ENCODE peak calls at places on chromosome 7, in five cellular contexts. U is H9, M is neural progenitor cell, P is lung, S is foreskin keratinocyte. G is an unnamed sample.

GRCh38 chr7:39293424-39293823 is 272.8 kb upstream of the YAE1 start:
- DNase-seq in P (no peak), S (no peak), U (no peak), M (no peak), G (no peak)

GRCh38 chr7:50706469-50706937 is 76.2 kb downstream of the GRB10 start:
- DNase-seq in S (peak; percentile 61), U (no peak), P (no peak), M (no peak), G (no peak)

GRCh38 chr7:122702872-122703510 is at the start of gene RNF148:
- DNase-seq in M (no peak), U (no peak), P (no peak), S (no peak), G (no peak)

GRCh38 chr7:44693641-44694313 is 54.9 kb upstream of the ZMIZ2 start:
- DNase-seq in S (peak; percentile 50), P (no peak), U (no peak), M (no peak), G (peak; percentile 67)

GRCh38 chr7:133510326-133511055 is 257.6 kb downstream of the EXOC4 start:
- DNase-seq in U (no peak), P (no peak), M (no peak), S (no peak), G (no peak)

GRCh38 chr7:64046041-64046389 is 781 bp downstream of the ZNF727 start:
- DNase-seq in M (no peak), P (no peak), S (no peak), U (no peak), G (peak; percentile 15)

GRCh38 chr7:99324966-99325596 is 617 bp upstream of the ARPC1A start:
- DNase-seq in U (no peak), S (no peak), P (no peak), M (peak; percentile 32), G (no peak)

GRCh38 chr7:104816537-104816936 is 197.5 kb upstream of the KMT2E start:
- DNase-seq in P (no peak), U (no peak), S (no peak), M (no peak), G (no peak)

GRCh38 chr7:150586778-150587152 is 19.6 kb downstream of the GIMAP4 start:
- DNase-seq in M (no peak), S (no peak), U (no peak), P (peak; percentile 29), G (no peak)

GRCh38 chr7:128022631-128023532 is 8.4 kb downstream of the LRRC4 start:
- DNase-seq in M (no peak), S (peak; percentile 59), U (no peak), P (no peak), G (no peak)

GRCh38 chr7:145378197-145378596 is 542.3 kb upstream of the TPK1 start:
- DNase-seq in M (no peak), U (no peak), S (no peak), P (no peak), G (no peak)

GRCh38 chr7:22433710-22434460 is 66.1 kb downstream of the STEAP1B start:
- DNase-seq in U (peak; percentile 85), S (peak; percentile 96), P (no peak), M (peak; percentile 41), G (peak; percentile 16)

GRCh38 chr7:45187089-45187945 is 29.7 kb downstream of the RAMP3 start:
- DNase-seq in U (no peak), P (no peak), S (no peak), M (no peak), G (no peak)

GRCh38 chr7:15555385-15555859 is 6.4 kb downstream of the AGMO start:
- DNase-seq in P (no peak), U (no peak), S (peak; percentile 43), M (no peak), G (no peak)

GRCh38 chr7:43211276-43211675 is 98.8 kb downstream of the HECW1 start:
- DNase-seq in P (no peak), U (no peak), M (peak; percentile 27), S (no peak), G (no peak)

GRCh38 chr7:96596120-96596826 is 113.4 kb downstream of the SEM1 start:
- DNase-seq in S (peak; percentile 8), M (peak; percentile 13), P (no peak), U (no peak), G (no peak)

GRCh38 chr7:121797283-121798037 is 75.5 kb upstream of the PTPRZ1 start:
- DNase-seq in U (no peak), S (peak; percentile 85), P (no peak), M (peak; percentile 51), G (no peak)

GRCh38 chr7:132393789-132394261 is 182.4 kb downstream of the PLXNA4 start:
- DNase-seq in S (no peak), U (no peak), M (no peak), P (peak; percentile 38), G (peak; percentile 48)

GRCh38 chr7:46126901-46127300 is 205.8 kb upstream of the IGFBP3 start:
- DNase-seq in P (no peak), U (no peak), M (no peak), S (peak; percentile 69), G (no peak)

GRCh38 chr7:105267244-105267643 is 121.5 kb downstream of the SRPK2 start:
- DNase-seq in S (no peak), M (no peak), U (no peak), P (no peak), G (no peak)

GRCh38 chr7:82172896-82173295 is 270.7 kb downstream of the CACNA2D1 start:
- DNase-seq in P (no peak), U (no peak), M (no peak), S (no peak), G (no peak)

GRCh38 chr7:74092321-74092963 is 8.8 kb downstream of the LIMK1 start:
- DNase-seq in U (peak; percentile 42), S (no peak), P (no peak), M (peak; percentile 55), G (peak; percentile 64)

GRCh38 chr7:69845721-69846495 is 247.6 kb downstream of the AUTS2 start:
- DNase-seq in S (no peak), P (no peak), M (no peak), U (no peak), G (no peak)

GRCh38 chr7:150451833-150452431 is 1.5 kb downstream of the GIMAP8 start:
- DNase-seq in P (no peak), S (no peak), U (no peak), M (no peak), G (no peak)

GRCh38 chr7:134732739-134733138 is 46.7 kb upstream of the CALD1 start:
- DNase-seq in U (no peak), S (no peak), M (no peak), P (no peak), G (no peak)

GRCh38 chr7:134729895-134730294 is 49.5 kb upstream of the CALD1 start:
- DNase-seq in M (no peak), U (no peak), S (no peak), P (no peak), G (no peak)

GRCh38 chr7:134731616-134732015 is 47.8 kb upstream of the CALD1 start:
- DNase-seq in M (no peak), P (no peak), U (no peak), S (no peak), G (no peak)

GRCh38 chr7:134727711-134728110 is 51.7 kb upstream of the CALD1 start:
- DNase-seq in M (no peak), P (no peak), U (no peak), S (no peak), G (no peak)

GRCh38 chr7:134730359-134730758 is 49.1 kb upstream of the CALD1 start:
- DNase-seq in S (no peak), U (no peak), M (no peak), P (no peak), G (no peak)
- H3K4me1 ChIP-seq in S (no peaks in the 10 kb centered on the region), U (no peaks in the 10 kb centered on the region), M (no peaks in the 10 kb centered on the region), P (no peaks in the 10 kb centered on the region), G (peaks cover 30% of the 10 kb centered on the region)

DNA sequence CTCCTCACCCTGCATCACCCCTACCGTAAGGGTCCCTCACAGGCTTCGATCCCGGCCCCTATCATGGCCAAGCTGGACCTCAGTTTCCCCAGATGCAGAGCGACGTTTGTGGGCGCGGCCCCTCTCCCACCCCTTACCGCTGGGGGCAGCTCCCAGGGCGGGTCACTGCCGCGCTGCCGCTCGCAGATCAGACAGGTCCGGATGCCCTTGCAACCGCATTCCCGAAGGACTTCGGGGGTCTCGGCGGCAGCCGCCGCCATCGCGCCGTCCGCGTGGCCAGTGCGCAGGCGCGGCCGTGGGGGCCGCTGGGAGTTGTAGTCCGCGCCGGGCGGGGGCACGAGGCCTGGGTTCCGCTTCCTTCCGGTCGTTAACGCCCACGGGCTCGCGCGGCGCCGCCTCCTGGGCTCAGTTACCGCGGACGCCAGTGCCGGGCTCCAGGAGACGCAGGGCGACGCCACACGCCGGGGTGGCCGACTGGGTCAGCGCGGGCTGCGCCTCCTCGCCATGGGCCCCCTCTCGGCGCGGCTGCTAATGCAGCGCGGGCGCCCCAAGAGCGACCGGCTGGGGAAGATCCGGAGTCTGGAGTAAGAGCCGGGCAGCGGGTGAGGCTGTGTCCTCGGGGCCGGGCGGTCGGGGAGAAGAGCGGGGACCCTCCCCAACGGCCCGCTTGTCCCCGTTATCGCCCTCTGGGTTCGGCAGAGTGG is at the start of the genes ALKBH4 and LRWD1:
- DNase-seq in M (peak; percentile 96), P (peak; percentile 94), S (peak; percentile 72), U (peak; percentile 88), G (peak; percentile 96)
- TF ChIP-seq CTCF in M (peak; percentile 33), P (peak; percentile 14), S (peak; percentile 48), U (peak; percentile 21), G (peak; percentile 42)

GRCh38 chr7:137836113-137836509 is 10.7 kb downstream of the DGKI start:
- DNase-seq in S (no peak), U (no peak), M (no peak), P (no peak), G (no peak)
- H3K27ac ChIP-seq in S (no peak overlapping the region), U (no peak overlapping the region), M (no peak overlapping the region), P (no peak overlapping the region), G (no peak overlapping the region)

GRCh38 chr7:5614579-5614978 is 166.9 kb downstream of the RNF216 start:
- DNase-seq in S (no peak), P (no peak), M (no peak), U (no peak), G (no peak)

GRCh38 chr7:5613607-5614006 is 167.9 kb downstream of the RNF216 start:
- DNase-seq in S (no peak), U (no peak), M (no peak), P (no peak), G (no peak)

GRCh38 chr7:5612695-5613094 is 168.8 kb downstream of the RNF216 start:
- DNase-seq in P (no peak), M (no peak), U (no peak), S (no peak), G (no peak)

GRCh38 chr7:5619419-5620130 is 161.9 kb downstream of the RNF216 start:
- DNase-seq in M (no peak), U (no peak), P (no peak), S (no peak), G (no peak)

DNA sequence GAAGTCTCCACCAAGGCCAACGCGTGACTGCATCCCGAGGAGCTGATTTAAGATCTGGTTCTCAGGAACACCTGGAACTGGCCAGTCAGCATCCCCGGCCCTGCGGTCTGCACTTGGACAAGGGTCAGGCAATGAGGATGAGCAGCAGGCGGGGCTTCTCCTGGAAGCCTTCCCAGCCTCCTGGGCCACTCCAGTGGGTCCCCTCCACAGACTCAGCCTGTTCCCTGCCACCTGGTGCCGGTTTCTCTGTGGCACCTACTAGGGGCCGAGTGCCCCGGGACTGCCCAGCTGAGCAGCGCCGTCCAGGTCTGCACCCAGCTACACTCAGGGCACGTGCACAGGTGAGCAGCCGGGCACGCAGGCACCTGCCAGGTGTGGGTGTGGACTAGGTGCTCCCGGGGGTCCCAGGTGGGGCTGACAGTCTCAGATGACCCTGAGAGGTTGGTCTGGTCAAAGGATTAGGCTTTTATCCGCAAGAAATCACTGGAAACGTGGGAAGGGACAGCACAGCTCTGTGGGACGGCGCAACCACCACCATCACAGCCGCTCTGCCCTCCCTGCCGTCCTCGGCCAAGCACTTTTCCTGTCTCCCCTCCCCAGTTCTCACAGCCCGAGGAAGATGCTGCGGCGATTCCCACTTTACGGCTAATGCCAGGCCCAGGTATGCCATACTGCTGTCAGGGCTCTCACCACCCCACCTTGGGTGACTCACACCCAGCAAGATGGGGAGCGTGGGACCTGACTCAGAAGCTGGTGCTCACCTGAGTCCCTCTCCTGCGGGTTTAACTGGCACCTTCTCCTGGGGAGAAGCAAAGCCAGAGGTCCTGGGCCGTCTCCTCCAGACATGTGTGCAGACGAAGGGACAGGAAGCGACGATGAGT is 166.0 kb downstream of the RNF216 start:
- DNase-seq in M (no peak), S (peak; percentile 45), P (no peak), U (no peak), G (no peak)
- H3K4me1 ChIP-seq in M (peaks cover 7% of the 10 kb centered on the region), S (no peaks in the 10 kb centered on the region), P (no peaks in the 10 kb centered on the region), U (no peaks in the 10 kb centered on the region), G (no peaks in the 10 kb centered on the region)